ENCODE peak calls at places on chromosomes 5 and 9, in ten cellular contexts. C is NCI-H526 treated with DMSO at 0.1 percent for 48 hours; T is right atrium auricular region; A is tibial artery; I is C1 segment of cervical spinal cord; F is RPMI8226; K is dermis blood vessel endothelial cell; J is NCI-H1417; M is adipocyte; Q is T-helper 2 cell treated with Interferon-gamma antibody and Interleukin-4, amounts not matched to agents 5 μg/mL and 100 μg/mL, for 36 hours. H is an unnamed sample.

GRCh38 chr9:99549441-99549840 is 272.2 kb upstream of the NR4A3 start:
- DNase-seq in A (no peak), J (no peak), F (no peak), T (no peak), I (no peak), C (no peak), Q (no peak), M (no peak), K (no peak), H (no peak)

GRCh38 chr5:143676794-143677193 is 135.2 kb upstream of the HMHB1 start:
- DNase-seq in K (no peak), A (no peak), J (no peak), M (no peak), I (no peak), C (no peak), F (no peak), T (no peak), Q (no peak), H (no peak)

GRCh38 chr9:124511891-124512805 is 4.9 kb upstream of the NR5A1 start:
- DNase-seq in A (no peak), J (no peak), T (no peak), K (peak), F (no peak), Q (no peak), I (no peak), C (no peak), M (no peak), H (no peak)

GRCh38 chr9:135296783-135297715 is 182.5 kb upstream of the PPP1R26 start:
- DNase-seq in T (no peak), K (no peak), F (no peak), M (no peak), Q (no peak), I (no peak), C (no peak), J (no peak), A (no peak), H (no peak)

GRCh38 chr9:134181648-134182034 is 17.3 kb upstream of the RNU6ATAC start:
- DNase-seq in C (no peak), Q (no peak), J (no peak), T (no peak), F (peak), M (no peak), I (no peak), A (peak), K (no peak), H (no peak)

GRCh38 chr5:90982576-90982975 is 400.5 kb downstream of the ARRDC3 start:
- DNase-seq in J (no peak), C (no peak), Q (no peak), K (no peak), A (no peak), F (no peak), T (no peak), I (no peak), M (no peak), H (no peak)

GRCh38 chr9:652896-653295 is 188.6 kb upstream of the DMRT1 start:
- DNase-seq in K (no peak), M (no peak), F (peak), C (no peak), J (no peak), Q (no peak), I (no peak), A (peak), T (peak), H (no peak)

GRCh38 chr9:22068369-22068768 is 59.3 kb upstream of the CDKN2B start:
- DNase-seq in K (no peak), F (no peak), I (no peak), Q (no peak), A (no peak), T (no peak), C (no peak), M (no peak), J (no peak), H (no peak)

GRCh38 chr5:133931546-133931945 is 36.9 kb downstream of the C5orf15 start:
- DNase-seq in K (no peak), T (no peak), C (no peak), J (no peak), M (no peak), I (no peak), F (no peak), A (no peak), Q (no peak), H (no peak)

GRCh38 chr9:122546196-122546595 is 6.7 kb upstream of the OR1N2 start:
- DNase-seq in K (no peak), Q (no peak), T (no peak), F (no peak), J (no peak), I (no peak), M (no peak), C (no peak), A (no peak), H (no peak)

GRCh38 chr9:69317894-69318293 is 7.1 kb upstream of the ENTREP1 start:
- DNase-seq in Q (peak), A (no peak), T (no peak), I (no peak), F (no peak), J (no peak), M (no peak), K (no peak), C (no peak), H (no peak)

GRCh38 chr5:159017787-159018186 is 81.9 kb downstream of the EBF1 start:
- DNase-seq in Q (no peak), T (no peak), I (no peak), J (no peak), A (peak), C (no peak), K (peak), M (peak), F (peak), H (no peak)

GRCh38 chr5:113059232-113059805 is 82.7 kb downstream of the DCP2 start:
- DNase-seq in A (no peak), C (no peak), F (no peak), I (peak), Q (no peak), T (no peak), K (peak), J (peak), M (no peak), H (no peak)

GRCh38 chr5:179679014-179679674 is 1.7 kb downstream of the CBY3 start:
- DNase-seq in K (peak), I (peak), C (peak), M (peak), J (peak), Q (peak), F (peak), T (peak), A (peak), H (no peak)

GRCh38 chr5:142783601-142784291 is 13.6 kb downstream of the ARHGAP26 start:
- DNase-seq in I (peak), T (no peak), F (no peak), M (no peak), K (peak), Q (peak), C (no peak), A (peak), J (no peak), H (no peak)

GRCh38 chr9:129561594-129562281 is 59.2 kb downstream of the C9orf50 start:
- DNase-seq in I (no peak), C (no peak), A (no peak), J (peak), T (no peak), M (no peak), K (no peak), F (peak), Q (no peak), H (no peak)

GRCh38 chr5:176847726-176848290 is 37.4 kb downstream of the UNC5A start:
- DNase-seq in F (peak), Q (no peak), T (no peak), A (no peak), I (no peak), M (no peak), K (no peak), C (no peak), J (no peak), H (no peak)

GRCh38 chr5:55226934-55227737 is at the start of gene MCIDAS:
- DNase-seq in I (no peak), T (no peak), F (peak), M (peak), Q (peak), A (peak), K (peak), J (peak), C (no peak), H (no peak)

GRCh38 chr9:28004900-28005299 is 431.6 kb upstream of the C9orf72 start:
- DNase-seq in A (no peak), J (no peak), M (no peak), C (no peak), Q (no peak), K (peak), I (no peak), F (no peak), T (no peak), H (no peak)

GRCh38 chr5:142911170-142911569 is 141.0 kb downstream of the ARHGAP26 start:
- DNase-seq in A (no peak), I (no peak), Q (no peak), K (no peak), C (no peak), M (no peak), F (no peak), T (no peak), J (no peak), H (no peak)

H was measured in occipital lobe.